ENCODE peak calls at places on chromosomes 1 and 21, in eight cellular contexts. P is kidney; B is HAP-1; X is EL; K is CD4-positive, alpha-beta T cell; I is cardiac septum; U is heart left ventricle; O is right cardiac atrium. N is an unnamed sample.
A peak's percentile ranks its signal among the peaks of the same experiment; 100 is the strongest.

GRCh38 chr1:77218477-77219165 is 609 bp downstream of the PIGK start:
- DNase-seq in P (no peak), I (no peak), K (no peak), B (no peak), U (no peak), O (no peak), X (peak; percentile 22), N (no peak)

GRCh38 chr1:53127546-53127945 is 14.9 kb downstream of the SLC1A7 start:
- DNase-seq in O (no peak), P (no peak), I (no peak), B (no peak), X (no peak), K (no peak), U (no peak), N (no peak)

GRCh38 chr1:50983403-50983802 is 13.4 kb downstream of the CDKN2C start:
- DNase-seq in K (no peak), P (no peak), B (no peak), O (no peak), X (no peak), I (no peak), U (no peak), N (no peak)

GRCh38 chr1:101290922-101291561 is 54.2 kb downstream of the S1PR1 start:
- DNase-seq in K (no peak), X (no peak), B (no peak), O (no peak), P (no peak), U (no peak), I (no peak), N (peak; percentile 26)

GRCh38 chr1:43292679-43293078 is 7.3 kb upstream of the C1orf210 start:
- DNase-seq in K (no peak), U (no peak), X (no peak), B (no peak), P (no peak), I (no peak), O (no peak), N (no peak)

GRCh38 chr1:99979071-99979470 is 9.3 kb downstream of the SLC35A3 start:
- DNase-seq in X (no peak), O (no peak), I (no peak), B (no peak), U (no peak), K (no peak), P (no peak), N (no peak)

GRCh38 chr1:233681285-233681684 is 67.4 kb downstream of the KCNK1 start:
- DNase-seq in O (no peak), I (no peak), X (no peak), P (no peak), K (no peak), B (no peak), U (no peak), N (no peak)

GRCh38 chr21:37443683-37444082 is 77.1 kb downstream of the DYRK1A start:
- DNase-seq in U (no peak), B (no peak), O (no peak), P (no peak), K (no peak), X (no peak), I (no peak), N (no peak)